ENCODE peak calls at places on chromosome 12, in four cellular contexts. O, S, N and J are unnamed samples.

GRCh38 chr12:7628401-7628961 is 37.2 kb downstream of the APOBEC1 start:
- DNase-seq in N (no peak), S (no peak), O (no peak), J (no peak)

GRCh38 chr12:90543393-90543792 is 411.6 kb downstream of the CCER1 start:
- DNase-seq in N (peak; percentile 80), O (no peak), S (no peak), J (peak; percentile 31)

GRCh38 chr12:105393586-105393985 is 63.1 kb downstream of the C12orf75 start:
- DNase-seq in S (no peak), N (peak; percentile 59), O (no peak), J (peak; percentile 36)

GRCh38 chr12:13250416-13250815 is 53.9 kb downstream of the EMP1 start:
- DNase-seq in N (peak; percentile 78), S (peak; percentile 13), O (no peak), J (peak; percentile 29)

GRCh38 chr12:26736563-26737486 is 96.2 kb downstream of the ITPR2 start:
- DNase-seq in N (peak; percentile 57), O (no peak), S (no peak), J (peak; percentile 73)

GRCh38 chr12:27463826-27464554 is 17.5 kb downstream of the SMCO2 start:
- DNase-seq in N (peak; percentile 87), S (no peak), O (peak; percentile 51), J (no peak)

GRCh38 chr12:95956557-95957145 is 13.5 kb downstream of the AMDHD1 start:
- DNase-seq in N (no peak), S (no peak), O (no peak), J (no peak)

GRCh38 chr12:92408072-92408900 is 262.6 kb upstream of the BTG1 start:
- DNase-seq in O (no peak), N (peak; percentile 30), S (peak; percentile 66), J (no peak)

GRCh38 chr12:49507139-49507538 is 31.7 kb upstream of the KCNH3 start:
- DNase-seq in N (peak; percentile 95), S (peak; percentile 45), O (no peak), J (peak; percentile 89)

GRCh38 chr12:981956-982355 is 9.1 kb upstream of the ERC1 start:
- DNase-seq in O (no peak), S (no peak), N (peak; percentile 16), J (no peak)

GRCh38 chr12:20472089-20472488 is 103.8 kb downstream of the PDE3A start:
- DNase-seq in S (no peak), N (peak; percentile 48), O (no peak), J (no peak)

GRCh38 chr12:121452356-121453021 is 52.6 kb downstream of the RNF34 start:
- DNase-seq in O (peak; percentile 68), S (no peak), N (no peak), J (no peak)

GRCh38 chr12:58425481-58426392 is 484.4 kb downstream of the ATP23 start:
- DNase-seq in N (peak; percentile 93), S (peak; percentile 62), O (no peak), J (peak; percentile 96)

GRCh38 chr12:123559468-123559867 is 24.9 kb upstream of the TMED2 start:
- DNase-seq in S (no peak), O (no peak), N (no peak), J (no peak)

GRCh38 chr12:59372971-59373370 is 222.9 kb upstream of the SLC16A7 start:
- DNase-seq in S (peak; percentile 51), N (peak; percentile 26), O (no peak), J (peak; percentile 6)

GRCh38 chr12:26369588-26369987 is 174.2 kb downstream of the SSPN start:
- DNase-seq in O (no peak), S (no peak), N (peak; percentile 83), J (peak; percentile 83)

GRCh38 chr12:105279460-105280056 is 43.6 kb upstream of the APPL2 start:
- DNase-seq in O (no peak), S (peak; percentile 48), N (peak; percentile 39), J (no peak)

GRCh38 chr12:109193896-109194295 is 77.5 kb downstream of the ACACB start:
- DNase-seq in S (no peak), N (no peak), O (no peak), J (no peak)

GRCh38 chr12:109188108-109188712 is 71.8 kb downstream of the ACACB start:
- DNase-seq in N (no peak), O (no peak), S (no peak), J (no peak)

GRCh38 chr12:109189291-109189690 is 72.9 kb downstream of the ACACB start:
- DNase-seq in O (no peak), S (no peak), N (no peak), J (no peak)

GRCh38 chr12:109192358-109192757 is 76.0 kb downstream of the ACACB start:
- DNase-seq in N (peak; percentile 52), S (peak; percentile 7), O (no peak), J (peak; percentile 18)

DNA sequence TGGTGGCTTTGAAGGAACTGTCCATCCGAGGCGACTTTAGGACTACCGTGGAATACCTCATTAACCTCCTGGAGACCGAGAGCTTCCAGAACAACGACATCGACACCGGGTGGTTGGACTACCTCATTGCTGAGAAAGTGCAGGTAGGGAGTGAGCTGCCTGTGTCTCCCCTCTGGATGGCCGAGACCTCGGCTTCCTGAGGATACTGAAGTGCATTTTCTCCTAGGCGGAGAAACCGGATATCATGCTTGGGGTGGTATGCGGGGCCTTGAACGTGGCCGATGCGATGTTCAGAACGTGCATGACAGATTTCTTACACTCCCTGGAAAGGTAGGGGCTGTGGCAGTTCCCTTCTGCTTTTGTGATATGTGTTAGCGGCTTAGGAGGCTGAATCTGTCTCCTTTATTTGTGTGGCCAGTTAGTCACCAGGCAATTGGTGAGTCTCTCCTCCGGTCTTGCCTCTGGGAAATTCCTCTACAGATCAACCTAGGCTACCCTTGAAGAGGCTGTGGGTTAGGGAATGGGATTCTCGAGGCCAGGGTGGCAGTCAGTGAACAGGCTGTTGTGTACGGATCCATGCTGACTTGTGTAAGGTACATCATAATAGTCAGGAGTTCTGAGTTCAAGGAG is 75.3 kb downstream of the ACACB start:
- DNase-seq in S (no peak), O (no peak), N (no peak), J (no peak)
- TF ChIP-seq CTCF in S (no peak), O (no peak), N (no peak), J (no peak)

GRCh38 chr12:10175849-10176641 is 2.8 kb upstream of the TMEM52B start:
- DNase-seq in S (no peak), O (no peak), N (no peak), J (no peak)
- TF ChIP-seq CTCF in S (no peak), O (no peak), N (no peak), J (no peak)

DNA sequence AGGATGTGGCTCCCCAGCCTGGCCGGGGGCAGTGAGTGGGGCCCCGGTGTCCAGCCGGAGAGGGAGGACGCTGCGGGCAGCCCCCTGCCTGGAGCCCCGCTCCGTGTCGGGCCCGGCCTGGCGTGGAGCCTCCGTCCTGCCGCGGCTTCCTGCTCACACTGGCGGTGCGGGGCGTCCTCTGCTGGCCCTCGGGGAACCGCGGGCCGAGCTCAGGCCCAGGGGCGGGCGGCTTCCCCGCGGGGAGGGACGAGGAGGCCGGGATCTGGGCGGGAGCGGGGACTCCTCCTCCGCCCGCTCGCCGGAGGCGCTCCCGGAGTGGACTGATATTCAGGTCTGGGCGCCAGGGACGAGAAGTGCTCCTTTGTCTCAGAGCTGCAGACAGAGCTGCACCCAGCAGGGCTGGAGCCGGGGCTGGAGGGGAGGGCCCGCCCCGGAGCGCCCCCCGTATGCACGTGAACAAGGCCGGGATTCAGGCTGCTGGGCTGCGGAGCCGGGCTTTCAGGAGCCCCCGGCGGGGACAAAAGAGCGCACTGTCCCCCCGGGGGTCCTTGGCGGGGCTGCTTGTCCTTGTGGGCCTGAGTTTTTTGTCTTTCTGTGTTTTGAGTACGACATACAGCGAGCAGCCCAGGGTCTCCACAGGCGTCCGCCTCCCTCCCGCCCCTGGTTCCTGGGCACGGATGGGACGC is 2.3 kb downstream of the MMP17 start:
- DNase-seq in O (peak; percentile 82), S (peak; percentile 83), N (peak; percentile 79), J (peak; percentile 78)
- TF ChIP-seq CTCF in O (peak; percentile 66), S (peak; percentile 22), N (peak; percentile 51), J (peak; percentile 63)

DNA sequence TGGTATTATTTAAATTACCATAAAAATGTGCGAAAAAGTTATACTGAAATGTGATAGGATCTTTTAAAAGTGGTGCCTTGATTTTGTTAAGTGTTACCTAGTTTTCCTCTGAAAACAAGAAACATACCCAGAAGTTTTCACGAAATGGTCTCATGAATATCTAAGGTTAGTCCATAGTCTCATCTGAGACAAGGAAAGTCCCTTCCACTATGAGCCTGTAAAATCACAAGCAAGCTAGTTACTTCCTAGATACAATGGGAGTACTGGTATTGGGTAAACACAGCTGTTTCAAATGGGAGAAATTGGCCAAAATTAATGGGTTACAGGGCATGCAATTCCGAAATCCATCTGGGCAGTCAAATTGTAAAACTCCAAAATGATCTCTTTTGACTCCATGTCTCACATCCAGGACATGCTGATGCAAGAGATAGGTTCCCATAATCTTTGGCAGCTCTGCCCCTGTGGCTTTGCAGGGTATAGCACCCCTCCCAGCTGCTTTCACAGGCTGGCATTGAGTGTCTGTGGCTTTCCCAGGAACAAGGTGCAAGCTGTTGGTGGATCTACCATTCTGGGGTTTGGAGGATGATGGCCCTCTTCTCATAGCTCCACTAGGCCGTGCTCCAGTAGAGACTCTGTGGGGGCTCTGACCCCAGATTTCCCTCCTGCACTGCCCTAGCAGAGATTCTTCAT is 271.4 kb downstream of the NAV3 start:
- DNase-seq in N (no peak), O (no peak), S (peak; percentile 17), J (no peak)
- TF ChIP-seq CTCF in N (no peak), O (no peak), S (no peak), J (no peak)

GRCh38 chr12:73947627-73948026 is 590.0 kb upstream of the ATXN7L3B start:
- DNase-seq in N (no peak), O (no peak), S (no peak), J (no peak)
- TF ChIP-seq CTCF in N (no peak), O (no peak), S (no peak), J (no peak)

DNA sequence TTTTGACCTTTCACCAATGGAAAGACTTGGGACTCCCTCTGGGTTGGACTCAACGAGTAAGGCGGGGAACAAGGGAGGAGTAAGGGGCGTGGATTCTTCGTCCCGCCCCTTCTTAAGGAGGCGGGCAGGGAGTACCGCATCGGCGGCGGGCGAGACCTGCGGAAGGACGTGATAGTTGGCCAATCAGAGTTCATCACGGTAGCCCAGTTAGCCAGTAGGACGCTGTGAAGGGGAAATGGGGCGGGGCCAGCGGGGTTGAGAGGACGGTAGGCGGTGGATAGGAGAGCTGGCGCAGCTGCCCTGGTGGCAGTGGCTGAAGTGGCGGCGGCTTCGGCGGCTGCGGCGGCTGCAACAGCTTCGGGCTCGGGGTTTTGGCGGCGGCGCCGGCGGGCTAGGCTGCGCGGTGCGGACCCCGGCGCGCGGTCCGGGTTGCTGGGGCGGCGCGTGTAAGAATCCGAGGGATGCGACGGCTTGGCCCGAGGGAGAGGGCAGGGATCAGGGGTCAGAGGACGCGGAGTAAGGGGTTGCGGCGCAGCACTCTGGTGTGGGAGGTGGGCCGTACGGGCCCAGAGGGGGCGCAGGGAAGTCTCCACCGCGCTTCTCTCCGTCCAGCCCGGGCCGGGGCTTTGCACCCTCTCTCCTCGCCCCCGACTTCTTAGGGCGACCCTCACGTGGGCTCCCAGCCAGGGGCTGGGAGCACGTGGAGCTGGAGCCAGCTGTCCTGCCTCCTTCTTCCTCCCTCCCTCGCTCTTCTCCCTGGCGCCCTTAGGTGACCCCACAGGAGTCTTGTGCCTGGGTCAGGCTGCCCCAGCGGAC is at the start of gene TPCN1:
- DNase-seq in S (peak; percentile 100), O (peak; percentile 99), N (peak; percentile 100), J (peak; percentile 100)
- TF ChIP-seq CTCF in S (no peak), O (no peak), N (peak; percentile 11), J (peak; percentile 4)

GRCh38 chr12:89355243-89356068 is 3.2 kb upstream of the DUSP6 start:
- DNase-seq in O (no peak), S (no peak), N (no peak), J (peak; percentile 20)
- TF ChIP-seq CTCF in O (peak; percentile 25), S (no peak), N (no peak), J (no peak)